ENCODE peak calls at places on chromosomes 5 and 9, in six cellular contexts. X, W, T, A, S and G are unnamed samples.

GRCh38 chr5:39476466-39477215 is 51.9 kb upstream of the DAB2 start:
- DNase-seq in X (no peak), W (no peak), T (no peak), A (no peak), S (no peak), G (no peak)

GRCh38 chr5:153425914-153426313 is 64.6 kb upstream of the GRIA1 start:
- DNase-seq in X (no peak), W (no peak), T (no peak), A (no peak), S (no peak), G (no peak)

GRCh38 chr9:84945878-84946538 is 276.5 kb downstream of the NTRK2 start:
- DNase-seq in X (no peak), W (no peak), T (no peak), A (no peak), S (no peak), G (no peak)

GRCh38 chr9:133476531-133476930 is 2.4 kb downstream of the SLC2A6 start:
- DNase-seq in X (no peak), W (no peak), T (no peak), A (no peak), S (no peak), G (no peak)

GRCh38 chr5:39198080-39198479 is 21.3 kb downstream of the FYB1 start:
- DNase-seq in X (no peak), W (peak), T (no peak), A (no peak), S (no peak), G (no peak)

GRCh38 chr5:138956801-138957200 is 81.7 kb upstream of the LRRTM2 start:
- DNase-seq in X (no peak), W (no peak), T (no peak), A (no peak), S (no peak), G (no peak)

GRCh38 chr5:180495292-180495691 is 1.1 kb downstream of the CNOT6 start:
- DNase-seq in X (no peak), W (no peak), T (no peak), A (no peak), S (no peak), G (no peak)

GRCh38 chr5:109876941-109877669 is 187.4 kb downstream of the MAN2A1 start:
- DNase-seq in X (no peak), W (no peak), T (no peak), A (no peak), S (no peak), G (no peak)

GRCh38 chr5:109028608-109029299 is 281.1 kb downstream of the FER start:
- DNase-seq in X (no peak), W (no peak), T (no peak), A (no peak), S (no peak), G (no peak)

GRCh38 chr5:151580239-151580638 is 10.9 kb downstream of the FAT2 start:
- DNase-seq in X (no peak), W (no peak), T (no peak), A (no peak), S (no peak), G (no peak)

GRCh38 chr5:68418230-68418629 is 202.7 kb downstream of the PIK3R1 start:
- DNase-seq in X (no peak), W (no peak), T (no peak), A (no peak), S (no peak), G (no peak)

GRCh38 chr5:6553986-6554385 is 78.9 kb downstream of the NSUN2 start:
- DNase-seq in X (no peak), W (no peak), T (no peak), A (no peak), S (no peak), G (no peak)

GRCh38 chr5:32115985-32116384 is 58.1 kb downstream of the GOLPH3 start:
- DNase-seq in X (no peak), W (no peak), T (no peak), A (no peak), S (no peak), G (no peak)

GRCh38 chr9:131530546-131530929 is 525 bp downstream of the UCK1 start:
- DNase-seq in X (no peak), W (peak), T (no peak), A (no peak), S (peak), G (no peak)

GRCh38 chr5:141439411-141440141 is 9.3 kb downstream of the PCDHGA12 start:
- DNase-seq in X (no peak), W (no peak), T (no peak), A (no peak), S (no peak), G (no peak)

GRCh38 chr5:149345892-149346222 is 558 bp downstream of the GRPEL2 start:
- DNase-seq in X (no peak), W (no peak), T (no peak), A (no peak), S (no peak), G (peak)

GRCh38 chr9:34381323-34381722 is 4.6 kb upstream of the MYORG start:
- DNase-seq in X (no peak), W (no peak), T (no peak), A (no peak), S (no peak), G (peak)

GRCh38 chr5:68436686-68437520 is 221.3 kb downstream of the PIK3R1 start:
- DNase-seq in X (no peak), W (no peak), T (no peak), A (no peak), S (no peak), G (no peak)